ENCODE peak calls at places on chromosomes 5 and 9, in eight cellular contexts. I is heart right ventricle; U is body of pancreas; M is CD8-positive, alpha-beta T cell; T is endodermal cell; Z is CD8-positive, alpha-beta memory T cell; E is WERI-Rb-1; B is GM23338. J is an unnamed sample.

GRCh38 chr5:97550818-97551217 is 367.8 kb upstream of the RIOK2 start:
- DNase-seq in B (no peak), T (no peak), E (no peak), Z (no peak), I (no peak), M (no peak), U (no peak), J (no peak)

GRCh38 chr9:127264462-127265040 is at the start of gene GARNL3:
- DNase-seq in U (no peak), B (peak), Z (no peak), T (peak), M (no peak), E (no peak), I (no peak), J (no peak)

GRCh38 chr9:105438136-105438839 is 9.5 kb upstream of the FSD1L start:
- DNase-seq in M (no peak), U (no peak), E (no peak), Z (no peak), T (no peak), B (no peak), I (no peak), J (no peak)

GRCh38 chr9:134046894-134047681 is 20.7 kb downstream of the BRD3 start:
- DNase-seq in Z (no peak), E (no peak), T (no peak), U (no peak), I (no peak), B (no peak), M (no peak), J (no peak)

GRCh38 chr5:134242146-134242545 is 16.3 kb upstream of the PPP2CA start:
- DNase-seq in E (no peak), I (no peak), Z (no peak), M (no peak), T (no peak), U (no peak), B (no peak), J (no peak)

GRCh38 chr9:124210697-124211096 is 47.1 kb upstream of the NEK6 start:
- DNase-seq in U (no peak), T (no peak), B (no peak), Z (no peak), E (no peak), M (no peak), I (no peak), J (no peak)

GRCh38 chr5:138565100-138565821 is 9.9 kb downstream of the HSPA9 start:
- DNase-seq in E (no peak), U (no peak), I (no peak), B (no peak), M (no peak), Z (peak), T (no peak), J (no peak)

GRCh38 chr5:13325765-13326164 is 618.7 kb downstream of the DNAH5 start:
- DNase-seq in B (no peak), T (no peak), I (no peak), E (no peak), U (no peak), Z (no peak), M (no peak), J (no peak)

GRCh38 chr5:56733580-56733979 is 81.8 kb upstream of the MAP3K1 start:
- DNase-seq in I (no peak), M (no peak), U (no peak), B (no peak), T (no peak), E (no peak), Z (no peak), J (no peak)

GRCh38 chr5:56330806-56331205 is 97.7 kb upstream of the ANKRD55 start:
- DNase-seq in U (no peak), I (no peak), Z (no peak), T (no peak), B (no peak), E (no peak), M (no peak), J (no peak)

GRCh38 chr9:89798546-89799120 is 193.8 kb downstream of the GADD45G start:
- DNase-seq in E (no peak), M (no peak), T (no peak), Z (no peak), I (no peak), U (no peak), B (no peak), J (no peak)

GRCh38 chr9:14213504-14213903 is 100.4 kb downstream of the NFIB start:
- DNase-seq in T (no peak), B (no peak), E (no peak), Z (no peak), U (no peak), I (no peak), M (no peak), J (no peak)

GRCh38 chr5:14032944-14033343 is 88.5 kb upstream of the DNAH5 start:
- DNase-seq in Z (no peak), U (no peak), B (no peak), I (no peak), E (no peak), T (no peak), M (no peak), J (no peak)

GRCh38 chr9:35798658-35799366 is 7.4 kb downstream of the NPR2 start:
- DNase-seq in B (no peak), I (no peak), T (peak), M (no peak), Z (no peak), E (no peak), U (no peak), J (no peak)

GRCh38 chr9:106727969-106728368 is 135.0 kb upstream of the ZNF462 start:
- DNase-seq in B (no peak), Z (no peak), M (no peak), U (peak), I (no peak), E (no peak), T (no peak), J (no peak)

GRCh38 chr5:96577909-96578308 is 84.3 kb upstream of the CAST start:
- DNase-seq in U (no peak), I (no peak), E (no peak), T (no peak), B (no peak), M (no peak), Z (no peak), J (no peak)

GRCh38 chr5:108093186-108093585 is 288.7 kb downstream of the FBXL17 start:
- DNase-seq in U (no peak), M (no peak), I (no peak), T (no peak), Z (no peak), E (no peak), B (peak), J (no peak)

DNA sequence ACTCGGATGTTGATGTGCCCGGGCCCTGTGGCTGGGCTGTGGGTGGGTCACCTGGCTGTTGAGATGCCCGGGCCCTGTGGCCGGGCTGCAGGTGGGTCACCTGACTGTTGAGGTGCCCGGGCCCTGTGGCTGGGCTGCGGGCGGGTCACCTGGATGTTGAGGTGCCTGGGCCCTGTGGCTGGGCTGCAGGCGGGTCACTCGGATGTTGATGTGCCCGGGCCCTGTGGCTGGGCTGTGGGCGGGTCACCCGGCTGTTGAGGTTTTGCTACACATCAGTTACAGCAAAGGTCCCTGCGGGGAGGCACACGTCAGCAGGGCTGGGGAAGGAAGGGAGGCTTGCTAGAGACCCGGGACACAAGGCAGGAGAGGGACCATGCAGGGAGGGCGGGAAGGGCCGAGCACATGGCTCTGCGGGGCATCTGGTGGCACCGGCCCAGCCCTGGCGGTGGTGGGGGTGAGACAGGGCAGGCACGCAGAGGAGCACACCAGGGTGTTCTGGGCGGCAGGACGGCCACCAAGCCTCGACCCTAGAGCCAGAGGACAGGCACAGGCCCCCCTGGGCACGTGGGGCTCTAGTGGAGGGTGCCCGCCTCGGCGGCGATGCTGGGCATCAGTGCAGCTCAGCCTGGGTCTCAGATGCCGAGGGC is 35.4 kb downstream of the PNPLA7 start:
- DNase-seq in Z (no peak), M (no peak), B (no peak), E (no peak), I (no peak), U (no peak), T (no peak), J (no peak)
- H3K27ac ChIP-seq in Z (no peak), M (no peak), B (no peak), E (no peak), I (no peak), U (no peak), T (no peak), J (no peak)

DNA sequence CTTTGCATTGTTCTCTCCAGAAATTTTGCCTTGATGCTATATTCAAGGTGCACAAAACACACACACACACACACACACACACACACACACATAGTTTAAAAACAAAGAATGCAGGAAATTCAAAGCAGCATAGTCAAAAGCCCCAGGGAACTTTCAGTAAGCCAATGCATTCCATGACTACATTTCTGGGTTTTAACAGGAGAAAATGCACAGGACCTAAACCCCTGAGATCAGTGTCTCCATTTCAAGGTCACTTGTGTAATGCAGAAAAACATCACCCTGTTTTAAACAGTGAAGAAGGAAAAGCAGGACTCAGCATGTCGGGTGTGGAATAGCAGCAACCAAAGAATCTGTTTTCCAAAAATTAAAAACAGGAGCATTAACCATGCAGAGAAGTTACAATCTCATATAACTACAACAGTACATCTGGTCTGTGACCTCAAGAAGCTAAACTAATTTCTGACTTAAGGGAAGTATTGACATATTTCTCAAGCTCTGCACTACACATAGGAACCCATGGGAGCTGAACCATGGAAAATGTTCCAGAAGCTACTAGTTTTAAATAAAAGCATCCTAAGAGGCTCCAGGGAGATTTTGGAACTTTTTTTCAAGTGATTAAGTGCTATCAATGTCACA is 296.8 kb downstream of the HINT1 start:
- DNase-seq in I (no peak), E (no peak), B (peak), U (no peak), M (no peak), Z (no peak), T (no peak), J (no peak)
- H3K27ac ChIP-seq in I (no peak), E (no peak), B (no peak), U (no peak), M (no peak), Z (no peak), T (no peak), J (no peak)

DNA sequence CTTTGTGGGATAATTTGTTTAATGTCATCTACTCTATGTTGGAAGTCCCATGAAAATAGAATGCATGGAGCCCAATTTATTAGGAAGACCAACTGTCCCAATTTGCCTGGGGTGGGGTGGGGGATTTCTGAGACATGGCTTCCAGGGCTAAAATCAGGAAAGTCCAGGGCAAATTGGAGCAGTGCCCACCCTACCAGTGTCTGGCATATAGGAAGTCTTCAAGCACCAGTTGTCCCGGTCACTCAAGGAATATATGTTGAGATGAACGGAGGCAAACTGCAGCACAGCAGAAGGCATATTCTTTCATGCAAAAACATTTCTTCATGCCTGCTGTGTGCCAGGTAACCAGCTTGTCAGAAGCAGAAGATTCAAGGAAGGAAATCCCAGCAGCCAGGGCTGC is 112.9 kb upstream of the CPEB4 start:
- DNase-seq in I (no peak), U (no peak), B (no peak), Z (no peak), E (no peak), T (no peak), M (no peak), J (no peak)
- H3K27ac ChIP-seq in I (peak), U (no peak), B (no peak), Z (no peak), E (no peak), T (no peak), M (no peak), J (no peak)

GRCh38 chr5:110653231-110653970 is 73.1 kb downstream of the TMEM232 start:
- DNase-seq in Z (no peak), E (no peak), B (no peak), I (no peak), T (no peak), M (no peak), U (no peak), J (no peak)

GRCh38 chr5:110663525-110663924 is 62.9 kb downstream of the TMEM232 start:
- DNase-seq in I (no peak), Z (no peak), U (no peak), T (no peak), E (no peak), B (no peak), M (no peak), J (no peak)

GRCh38 chr5:110658006-110658405 is 68.5 kb downstream of the TMEM232 start:
- DNase-seq in I (no peak), B (no peak), T (no peak), M (no peak), E (no peak), Z (no peak), U (no peak), J (no peak)
- H3K27ac ChIP-seq in I (no peak), B (no peak), T (no peak), M (no peak), E (no peak), Z (no peak), U (no peak), J (no peak)

J was measured in substantia nigra.